ENCODE peak calls at places on chromosomes 4 and X, in four cellular contexts. N is stomach, W is type B pancreatic cell, Y is H1. O is an unnamed sample.

GRCh38 chrX:619812-620493 is 10.6 kb upstream of the SHOX start:
- DNase-seq in Y (peak; percentile 60), N (no peak), W (no peak), O (no peak)

GRCh38 chr4:70654605-70655011 is 11.7 kb downstream of the JCHAIN start:
- DNase-seq in W (no peak), Y (no peak), N (no peak), O (no peak)

GRCh38 chrX:21678059-21678458 is 19.9 kb upstream of the KLHL34 start:
- DNase-seq in W (no peak), N (no peak), Y (no peak), O (no peak)

GRCh38 chr4:188160406-188160805 is 21.2 kb downstream of the TRIML1 start:
- DNase-seq in W (no peak), N (no peak), Y (no peak), O (no peak)

GRCh38 chr4:78845469-78845868 is 69.3 kb downstream of the BMP2K start:
- DNase-seq in Y (no peak), W (no peak), N (no peak), O (no peak)

GRCh38 chr4:149183638-149184037 is 632.0 kb downstream of the IQCM start:
- DNase-seq in N (no peak), Y (no peak), W (no peak), O (no peak)

GRCh38 chr4:122584517-122584916 is 36.3 kb downstream of the IL21 start:
- DNase-seq in N (no peak), W (no peak), Y (no peak), O (no peak)

GRCh38 chrX:42075032-42075431 is 151.7 kb upstream of the CASK start:
- DNase-seq in W (no peak), N (no peak), Y (no peak), O (no peak)

GRCh38 chr4:149574973-149575372 is 240.7 kb downstream of the IQCM start:
- DNase-seq in Y (no peak), N (no peak), W (no peak), O (no peak)

GRCh38 chr4:118281611-118282442 is 71.0 kb downstream of the PRSS12 start:
- DNase-seq in W (no peak), N (no peak), Y (no peak), O (no peak)

GRCh38 chr4:176034498-176034897 is 31.1 kb upstream of the WDR17 start:
- DNase-seq in W (no peak), Y (no peak), N (no peak), O (no peak)

GRCh38 chr4:184983660-184984356 is 34.5 kb upstream of the HELT start:
- DNase-seq in W (no peak), N (peak; percentile 43), Y (peak; percentile 91), O (peak; percentile 83)

GRCh38 chrX:13764284-13764683 is 29.7 kb downstream of the OFD1 start:
- DNase-seq in N (no peak), Y (no peak), W (no peak), O (no peak)

GRCh38 chr4:149280886-149281285 is 534.8 kb downstream of the IQCM start:
- DNase-seq in Y (no peak), W (no peak), N (no peak), O (no peak)

GRCh38 chrX:46805270-46805669 is 31.6 kb upstream of the RP2 start:
- DNase-seq in W (no peak), Y (no peak), N (no peak), O (no peak)

GRCh38 chr4:46392421-46392820 is 2.5 kb upstream of the GABRA2 start:
- DNase-seq in Y (no peak), N (no peak), W (no peak), O (no peak)

GRCh38 chrX:17613979-17614572 is 123.2 kb upstream of the SCML1 start:
- DNase-seq in W (no peak), Y (no peak), N (peak; percentile 54), O (no peak)

GRCh38 chrX:155215443-155216178 is 649 bp upstream of the VBP1 start:
- DNase-seq in Y (no peak), W (no peak), N (no peak), O (no peak)

GRCh38 chr4:102736636-102737549 is 23.9 kb downstream of the MANBA start:
- DNase-seq in N (peak; percentile 43), W (no peak), Y (no peak), O (no peak)

GRCh38 chr4:136810626-136811025 is 721.7 kb downstream of the PCDH18 start:
- DNase-seq in Y (no peak), N (no peak), W (no peak), O (no peak)

GRCh38 chrX:122238801-122239200 is 945.3 kb upstream of the GRIA3 start:
- DNase-seq in W (no peak), Y (no peak), N (no peak), O (no peak)

GRCh38 chr4:108933046-108933445 is 170.2 kb upstream of the ETNPPL start:
- DNase-seq in N (no peak), Y (no peak), W (no peak), O (no peak)

GRCh38 chrX:24876782-24877315 is 138.9 kb downstream of the ARX start:
- DNase-seq in Y (no peak), W (no peak), N (no peak), O (no peak)

GRCh38 chr4:176883681-176884418 is 91.1 kb upstream of the VEGFC start:
- DNase-seq in Y (no peak), W (no peak), N (no peak), O (no peak)

GRCh38 chr4:181043486-181043885 is 1199.7 kb upstream of the TENM3 start:
- DNase-seq in W (no peak), N (no peak), Y (no peak), O (no peak)

GRCh38 chrX:48939417-48940228 is 17.8 kb downstream of the OTUD5 start:
- DNase-seq in W (no peak), Y (no peak), N (no peak), O (no peak)

GRCh38 chr4:107890779-107891178 is 40.6 kb upstream of the CYP2U1 start:
- DNase-seq in Y (no peak), N (no peak), W (no peak), O (no peak)

GRCh38 chr4:139875456-139875855 is 209.8 kb downstream of the MGST2 start:
- DNase-seq in W (no peak), Y (no peak), N (no peak), O (no peak)

GRCh38 chrX:100263650-100264049 is 146.4 kb downstream of the PCDH19 start:
- DNase-seq in N (no peak), Y (no peak), W (no peak), O (no peak)

GRCh38 chrX:100265179-100265578 is 144.9 kb downstream of the PCDH19 start:
- DNase-seq in N (no peak), W (no peak), Y (no peak), O (no peak)

GRCh38 chrX:100264200-100264599 is 145.9 kb downstream of the PCDH19 start:
- DNase-seq in Y (no peak), W (no peak), N (no peak), O (no peak)
- TF ChIP-seq CTCF in Y (no peak), W (no peak), N (no peak), O (no peak)

GRCh38 chrX:117996918-117997480 is 119.6 kb downstream of the KLHL13 start:
- DNase-seq in Y (no peak), W (no peak), N (no peak), O (no peak)
- TF ChIP-seq CTCF in Y (peak; percentile 33), W (peak; percentile 46), N (no peak), O (peak; percentile 18)

DNA sequence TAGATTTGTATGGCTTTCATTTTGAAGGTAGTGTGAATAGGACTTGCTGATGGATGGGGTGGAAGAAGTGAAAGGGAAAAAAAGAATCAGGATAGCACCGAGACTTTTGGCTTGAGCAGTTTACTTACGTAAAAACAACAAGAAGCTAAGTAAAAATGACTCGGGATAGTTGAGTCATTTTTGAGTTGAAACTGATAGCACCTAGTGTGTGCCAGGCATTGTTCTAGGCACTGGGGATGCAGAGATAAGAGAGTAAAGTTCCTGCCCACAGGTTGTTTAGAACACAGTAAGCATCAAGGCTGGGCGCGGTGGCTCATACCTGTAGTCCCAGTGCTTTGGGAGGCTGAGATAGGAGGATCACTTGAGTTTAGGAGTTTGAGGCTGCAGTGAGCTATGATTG is 34.7 kb downstream of the ADD1 start:
- DNase-seq in Y (no peak), N (no peak), W (no peak), O (no peak)
- TF ChIP-seq CTCF in Y (no peak), N (no peak), W (no peak), O (no peak)

GRCh38 chr4:138062929-138063328 is 179.2 kb downstream of the SLC7A11 start:
- DNase-seq in N (no peak), W (no peak), Y (no peak), O (no peak)
- TF ChIP-seq CTCF in N (no peak), W (no peak), Y (peak; percentile 25), O (no peak)

DNA sequence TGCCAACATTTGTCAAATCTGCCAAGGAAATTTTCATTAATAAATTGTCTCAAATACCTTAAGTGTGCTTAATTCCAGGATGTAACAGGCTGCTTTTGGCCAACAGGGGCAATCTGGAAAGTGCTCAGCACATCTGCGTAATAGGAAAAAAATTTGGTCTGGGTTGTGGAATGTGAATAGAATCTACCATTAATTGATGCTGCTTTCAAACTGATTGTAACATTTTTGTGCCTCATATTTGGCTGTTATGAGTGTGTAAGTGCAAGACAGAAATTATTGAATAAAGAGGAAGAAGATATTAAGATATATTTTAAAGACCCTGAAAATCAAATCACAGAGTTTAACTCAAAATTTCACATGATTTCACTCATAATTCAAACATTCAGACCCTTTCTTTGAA is 41.1 kb downstream of the REELD1 start:
- DNase-seq in Y (no peak), W (no peak), N (no peak), O (no peak)
- TF ChIP-seq CTCF in Y (no peak), W (no peak), N (no peak), O (no peak)

DNA sequence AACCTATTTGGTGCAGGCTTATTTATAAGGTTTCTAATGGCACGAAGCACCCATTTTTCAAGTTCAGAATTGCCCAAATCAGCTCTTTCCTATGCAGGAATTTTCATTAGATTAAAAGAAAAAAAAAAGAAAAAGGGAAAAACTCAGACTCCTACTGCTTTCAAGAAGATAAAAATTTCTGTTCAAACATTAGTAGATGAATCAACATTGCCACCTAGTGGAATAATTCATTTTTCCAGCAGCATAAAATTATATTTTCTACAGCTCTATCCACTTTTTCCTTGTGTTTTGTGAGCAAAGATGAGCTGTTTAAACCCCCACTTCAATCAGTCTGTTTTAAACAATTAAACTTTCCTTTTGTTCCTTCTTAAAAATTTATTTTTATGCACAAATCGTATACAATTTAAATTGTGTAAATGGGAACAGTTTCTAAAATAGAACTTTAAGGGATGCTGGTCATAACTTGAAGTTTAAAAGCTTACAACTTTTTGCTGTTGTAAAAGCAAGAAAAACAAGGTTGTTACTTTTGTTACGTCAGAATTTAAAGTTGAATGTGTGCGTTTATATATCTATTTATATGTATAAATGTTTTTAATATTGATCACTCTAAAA is 309.8 kb downstream of the ARAP2 start:
- DNase-seq in Y (no peak), W (no peak), N (no peak), O (no peak)
- TF ChIP-seq CTCF in Y (no peak), W (peak; percentile 84), N (peak; percentile 5), O (peak; percentile 50)

DNA sequence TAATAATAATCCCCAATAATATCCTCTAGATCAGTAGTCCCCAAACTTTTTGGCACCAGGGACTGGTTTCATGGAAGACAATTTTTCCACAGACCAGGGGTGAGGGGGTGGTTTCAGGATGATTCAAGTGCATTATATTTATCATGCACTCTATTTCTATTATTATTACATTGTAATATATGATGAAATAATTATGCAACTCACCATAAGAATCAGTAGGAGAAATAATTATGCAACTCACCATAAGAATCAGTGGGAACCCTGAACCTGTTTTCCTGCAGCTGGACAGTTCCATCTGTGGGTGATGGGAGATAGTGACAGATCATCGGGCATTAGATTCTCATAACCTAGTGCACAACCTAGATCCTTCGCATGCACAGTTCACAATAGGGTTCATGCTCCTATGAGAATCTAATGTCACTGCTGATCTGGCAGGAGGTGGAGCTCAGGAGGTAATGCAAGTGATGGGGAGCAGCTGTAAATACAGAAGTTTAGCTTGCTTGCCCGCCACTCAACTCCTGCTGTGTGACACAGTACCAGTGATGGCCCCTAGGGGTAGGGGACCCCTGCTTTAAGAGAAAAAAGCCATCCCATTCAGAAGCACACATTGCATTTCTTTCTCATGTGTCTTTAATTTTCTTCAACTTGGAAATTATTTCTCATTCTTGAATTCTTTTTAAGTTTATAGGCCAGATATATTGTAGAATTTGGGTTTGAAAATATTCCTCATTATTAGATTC is 16.0 kb upstream of the SH3RF1 start:
- DNase-seq in W (no peak), Y (no peak), N (no peak), O (no peak)
- TF ChIP-seq CTCF in W (peak; percentile 64), Y (peak; percentile 2), N (no peak), O (no peak)